ENCODE peak calls at places on chromosomes 6 and 20, in eight cellular contexts. A, Z, S, I, V, B, F and W are unnamed samples.

GRCh38 chr6:54431466-54431865 is 123.2 kb downstream of the TINAG start:
- DNase-seq in V (no peak), I (no peak), S (no peak), B (no peak), F (no peak), A (no peak), Z (no peak), W (no peak)

GRCh38 chr20:59783020-59784010 is 150.1 kb downstream of the SYCP2 start:
- DNase-seq in I (peak; percentile 95), V (peak; percentile 79), F (peak; percentile 60), B (peak; percentile 46), Z (no peak), S (peak; percentile 17), A (peak; percentile 44), W (peak; percentile 36)

GRCh38 chr6:133337312-133337711 is 96.2 kb downstream of the EYA4 start:
- DNase-seq in A (no peak), F (no peak), S (no peak), I (no peak), Z (no peak), V (no peak), B (no peak), W (no peak)

GRCh38 chr20:325043-325888 is at the start of gene SOX12:
- DNase-seq in S (no peak), V (peak; percentile 99), A (peak; percentile 97), I (peak; percentile 99), F (peak; percentile 97), B (peak; percentile 97), Z (peak; percentile 98), W (peak; percentile 98)

GRCh38 chr6:13769655-13770053 is 44.7 kb downstream of the MCUR1 start:
- DNase-seq in S (no peak), I (peak; percentile 70), B (no peak), Z (no peak), F (no peak), V (no peak), A (no peak), W (no peak)

GRCh38 chr6:74182992-74183391 is 487.0 kb downstream of the CD109 start:
- DNase-seq in I (no peak), Z (peak; percentile 75), B (no peak), V (no peak), S (no peak), F (no peak), A (no peak), W (no peak)

GRCh38 chr6:111972714-111973678 is 80.9 kb upstream of the CCN6 start:
- DNase-seq in V (peak; percentile 66), Z (no peak), A (no peak), B (peak; percentile 19), I (peak; percentile 68), S (no peak), F (peak; percentile 83), W (peak; percentile 75)

GRCh38 chr6:136103763-136104311 is 146.3 kb downstream of the MTFR2 start:
- DNase-seq in F (peak; percentile 74), V (no peak), A (peak; percentile 97), B (no peak), I (peak; percentile 75), Z (peak; percentile 61), S (no peak), W (peak; percentile 31)

GRCh38 chr20:47620808-47621805 is 119.4 kb downstream of the NCOA3 start:
- DNase-seq in F (no peak), I (no peak), Z (no peak), V (no peak), S (peak; percentile 17), A (peak; percentile 58), B (peak; percentile 71), W (no peak)

GRCh38 chr6:85660181-85660611 is 17.5 kb upstream of the SYNCRIP start:
- DNase-seq in V (no peak), S (no peak), A (no peak), Z (no peak), F (no peak), B (peak; percentile 70), I (no peak), W (no peak)

GRCh38 chr6:150371356-150371755 is 2.5 kb downstream of the IYD start:
- DNase-seq in A (no peak), F (no peak), I (no peak), V (no peak), B (no peak), Z (no peak), S (no peak), W (no peak)

GRCh38 chr6:71982385-71982784 is 96.0 kb downstream of the RIMS1 start:
- DNase-seq in B (no peak), Z (no peak), F (no peak), S (no peak), V (no peak), I (no peak), A (no peak), W (no peak)

GRCh38 chr6:93358435-93358834 is 60.9 kb downstream of the EPHA7 start:
- DNase-seq in B (no peak), F (no peak), V (no peak), Z (no peak), S (no peak), I (no peak), A (no peak), W (no peak)

GRCh38 chr6:87366428-87366827 is 21.8 kb downstream of the C6orf163 start:
- DNase-seq in A (no peak), Z (no peak), B (no peak), F (no peak), V (no peak), I (no peak), S (no peak), W (no peak)

GRCh38 chr6:89977808-89978748 is 83.8 kb downstream of the GJA10 start:
- DNase-seq in I (no peak), A (peak; percentile 53), Z (no peak), S (no peak), B (no peak), F (no peak), V (no peak), W (no peak)

GRCh38 chr6:167827588-167828324 is 1.0 kb downstream of the AFDN start:
- DNase-seq in V (peak; percentile 73), S (no peak), A (peak; percentile 70), F (no peak), I (peak; percentile 85), Z (peak; percentile 81), B (peak; percentile 19), W (peak; percentile 51)

GRCh38 chr6:14676084-14676483 is 558.5 kb downstream of the CD83 start:
- DNase-seq in A (no peak), I (no peak), Z (no peak), S (no peak), F (no peak), V (no peak), B (no peak), W (no peak)

GRCh38 chr6:75855047-75855446 is 106.0 kb downstream of the MYO6 start:
- DNase-seq in S (peak; percentile 4), Z (no peak), F (no peak), B (peak; percentile 76), I (no peak), V (peak; percentile 53), A (peak; percentile 89), W (no peak)

GRCh38 chr20:13212750-13213149 is 8.3 kb upstream of the ISM1 start:
- DNase-seq in S (no peak), A (no peak), V (no peak), B (no peak), Z (no peak), I (no peak), F (no peak), W (no peak)

DNA sequence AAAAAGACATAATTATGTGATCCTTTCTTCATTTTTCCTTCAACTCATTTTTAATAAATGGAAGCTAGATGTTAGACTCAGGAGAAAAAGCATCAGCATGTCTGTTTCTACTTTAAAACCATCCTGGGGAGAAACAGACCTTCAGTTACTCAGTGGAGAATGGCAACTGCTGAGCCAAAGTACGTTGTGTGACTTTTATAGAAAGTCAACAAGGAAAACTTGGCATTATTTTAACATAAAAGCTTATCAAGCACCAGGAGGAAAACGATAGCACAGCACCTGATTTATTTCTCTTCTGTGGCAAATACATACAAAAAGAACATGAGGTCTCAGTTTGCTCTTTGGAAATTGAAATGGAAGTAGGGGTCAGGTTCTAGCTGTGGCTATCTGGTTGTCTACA is 115.3 kb upstream of the RIPOR2 start:
- DNase-seq in B (no peak), Z (no peak), I (no peak), F (no peak), A (no peak), V (no peak), S (no peak), W (no peak)
- H3K4me1 ChIP-seq in B (no peaks in the 10 kb centered on the region), Z (no peaks in the 10 kb centered on the region), I (no peaks in the 10 kb centered on the region), F (no peaks in the 10 kb centered on the region), A (peaks cover 11% of the 10 kb centered on the region), V (no peaks in the 10 kb centered on the region), S (no peaks in the 10 kb centered on the region), W (no peaks in the 10 kb centered on the region)

DNA sequence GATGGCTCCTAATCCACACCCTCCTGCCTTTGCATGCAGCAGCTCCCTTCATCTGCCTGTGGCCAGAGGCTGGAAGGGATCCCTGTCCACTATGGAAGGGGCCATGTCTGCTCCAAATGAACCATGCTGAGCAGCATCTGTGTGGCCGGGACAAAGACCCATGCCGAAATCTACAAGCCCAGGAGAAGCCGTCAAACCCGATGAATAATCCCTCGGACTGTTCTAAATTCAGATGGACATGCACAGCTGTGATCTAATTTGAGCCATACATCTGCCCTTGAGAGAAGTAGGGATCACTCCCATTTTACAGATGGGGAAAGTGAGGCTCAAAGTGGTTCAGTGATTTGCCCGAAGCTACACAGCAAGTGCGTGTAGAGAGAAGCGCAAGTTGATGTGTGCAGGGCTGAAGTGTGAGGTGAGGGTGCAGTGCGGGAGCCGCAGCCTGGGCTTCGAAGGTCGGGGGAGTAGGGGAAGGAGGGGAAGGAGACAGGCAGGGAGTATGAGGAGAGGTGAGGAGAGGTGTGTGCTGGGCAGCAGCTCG is 22.6 kb upstream of the CDH22 start:
- DNase-seq in Z (no peak), V (no peak), I (no peak), B (no peak), F (no peak), S (no peak), A (no peak), W (no peak)
- TF ChIP-seq CTCF in Z (no peak), V (no peak), I (no peak), B (no peak), F (no peak), S (no peak), A (no peak), W (no peak)

GRCh38 chr6:68873236-68873635 is 238.2 kb downstream of the ADGRB3 start:
- DNase-seq in V (no peak), A (no peak), Z (no peak), S (no peak), B (no peak), F (no peak), I (no peak), W (no peak)
- H3K9me3 ChIP-seq in V (no peaks in the 10 kb centered on the region), A (no peaks in the 10 kb centered on the region), Z (no peaks in the 10 kb centered on the region), S (no peaks in the 10 kb centered on the region), B (no peaks in the 10 kb centered on the region), F (no peaks in the 10 kb centered on the region), I (peaks cover 2% of the 10 kb centered on the region), W (no peaks in the 10 kb centered on the region)

GRCh38 chr20:62815066-62815991 is 1.5 kb upstream of the COL9A3 start:
- DNase-seq in S (no peak), V (no peak), B (no peak), A (peak; percentile 44), Z (no peak), F (no peak), I (peak; percentile 91), W (no peak)
- H3K4me1 ChIP-seq in S (peaks cover 21% of the 10 kb centered on the region), V (peaks cover 8% of the 10 kb centered on the region), B (peaks cover 42% of the 10 kb centered on the region), A (peaks cover 3% of the 10 kb centered on the region), Z (no peaks in the 10 kb centered on the region), F (peaks cover 56% of the 10 kb centered on the region), I (no peaks in the 10 kb centered on the region), W (peaks cover 9% of the 10 kb centered on the region)